ENCODE peak calls at places on chromosomes 2 and 18, in eight cellular contexts. L, Z, X, W, I, M, N and D are unnamed samples. For H3K36me3, the result is how much of the 10 kb centered on the place peaks cover.

GRCh38 chr2:46229134-46230063 is 67.8 kb upstream of the EPAS1 start:
- DNase-seq in Z (peak), L (no peak), N (peak), W (peak), I (no peak), M (no peak), X (no peak), D (no peak)

GRCh38 chr2:179057737-179058136 is 7.8 kb upstream of the CCDC141 start:
- DNase-seq in L (no peak), N (no peak), X (no peak), M (no peak), W (no peak), I (no peak), Z (no peak), D (no peak)

GRCh38 chr2:188788621-188789020 is 185.6 kb upstream of the COL3A1 start:
- DNase-seq in W (peak), L (no peak), N (no peak), M (peak), X (no peak), Z (peak), I (no peak), D (peak)

GRCh38 chr18:21826196-21826595 is 85.6 kb downstream of the MIB1 start:
- DNase-seq in I (no peak), L (no peak), X (no peak), N (no peak), Z (no peak), W (peak), M (no peak), D (no peak)

GRCh38 chr2:68766378-68766845 is 31.8 kb downstream of the ARHGAP25 start:
- DNase-seq in Z (no peak), M (peak), X (no peak), W (peak), N (no peak), L (no peak), I (no peak), D (no peak)

GRCh38 chr2:54673501-54673998 is 49.9 kb upstream of the EML6 start:
- DNase-seq in M (peak), Z (no peak), I (peak), N (no peak), X (peak), L (no peak), W (peak), D (peak)

GRCh38 chr2:15058628-15059157 is 426.2 kb downstream of the LRATD1 start:
- DNase-seq in X (no peak), N (no peak), Z (no peak), L (no peak), M (no peak), I (peak), W (no peak), D (no peak)

GRCh38 chr2:231716641-231717280 is 8.4 kb downstream of the PTMA start:
- DNase-seq in N (no peak), I (no peak), L (no peak), M (no peak), X (no peak), Z (peak), W (peak), D (peak)

GRCh38 chr18:23743733-23744333 is 54.6 kb downstream of the LAMA3 start:
- DNase-seq in L (no peak), X (no peak), N (no peak), I (no peak), W (no peak), M (no peak), Z (peak), D (no peak)

GRCh38 chr2:72576861-72577260 is 249.0 kb downstream of the EXOC6B start:
- DNase-seq in Z (no peak), I (no peak), L (peak), N (no peak), W (peak), X (no peak), M (no peak), D (no peak)

GRCh38 chr2:23436346-23437099 is 51.5 kb downstream of the KLHL29 start:
- DNase-seq in N (peak), L (no peak), X (no peak), W (no peak), Z (no peak), M (no peak), I (no peak), D (no peak)

GRCh38 chr2:28480403-28481049 is 15.3 kb upstream of the PLB1 start:
- DNase-seq in W (no peak), I (no peak), X (no peak), L (no peak), Z (no peak), M (no peak), N (no peak), D (no peak)

GRCh38 chr18:51273435-51273834 is 76.0 kb upstream of the MEX3C start:
- DNase-seq in Z (peak), X (no peak), W (peak), M (no peak), I (no peak), L (no peak), N (no peak), D (no peak)

GRCh38 chr2:72919414-72920316 is 2.3 kb downstream of the EMX1 start:
- DNase-seq in X (no peak), N (peak), W (no peak), Z (peak), M (no peak), L (no peak), I (no peak), D (no peak)

GRCh38 chr2:39741871-39742270 is 37.2 kb downstream of the THUMPD2 start:
- DNase-seq in W (peak), L (no peak), N (no peak), Z (no peak), X (no peak), M (no peak), I (no peak), D (no peak)

GRCh38 chr2:76749858-76750257 is 772.3 kb downstream of the LRRTM4 start:
- DNase-seq in I (no peak), W (no peak), M (no peak), N (no peak), L (no peak), X (no peak), Z (peak), D (no peak)

GRCh38 chr2:157327621-157328102 is 2.0 kb upstream of the ERMN start:
- DNase-seq in W (peak), I (no peak), X (peak), N (peak), M (peak), L (no peak), Z (peak), D (peak)

GRCh38 chr2:202135111-202135874 is 62.2 kb downstream of the KIAA2012 start:
- DNase-seq in L (peak), Z (no peak), M (peak), X (no peak), W (peak), N (no peak), I (peak), D (peak)

GRCh38 chr2:102366406-102367112 is 11.0 kb downstream of the IL18R1 start:
- DNase-seq in L (no peak), X (no peak), N (no peak), Z (no peak), W (no peak), I (no peak), M (no peak), D (no peak)

GRCh38 chr2:230868151-230868946 is 3.6 kb downstream of the ITM2C start:
- DNase-seq in I (no peak), N (peak), W (peak), L (no peak), M (no peak), X (no peak), Z (peak), D (no peak)

GRCh38 chr2:3126686-3127278 is 250.8 kb downstream of the EIPR1 start:
- DNase-seq in W (peak), I (no peak), N (peak), X (no peak), Z (peak), L (no peak), M (no peak), D (no peak)

GRCh38 chr2:25397777-25398176 is 56.1 kb upstream of the DNMT3A start:
- DNase-seq in M (no peak), X (no peak), Z (no peak), L (no peak), N (no peak), I (no peak), W (no peak), D (no peak)

GRCh38 chr2:104656496-104657310 is 197.2 kb upstream of the POU3F3 start:
- DNase-seq in M (no peak), I (no peak), L (no peak), Z (no peak), N (peak), W (no peak), X (no peak), D (no peak)

GRCh38 chr2:176182671-176183070 is 5.8 kb upstream of the HOXD1 start:
- DNase-seq in W (no peak), L (no peak), M (no peak), Z (no peak), X (no peak), N (no peak), I (no peak), D (no peak)

GRCh38 chr2:182818541-182819308 is 47.7 kb downstream of the FRZB start:
- DNase-seq in M (no peak), X (no peak), W (no peak), N (peak), L (no peak), I (no peak), Z (peak), D (no peak)

GRCh38 chr2:182816856-182817255 is 49.6 kb downstream of the FRZB start:
- DNase-seq in I (no peak), W (no peak), L (no peak), M (no peak), Z (peak), X (no peak), N (no peak), D (no peak)

GRCh38 chr2:182817558-182817957 is 48.9 kb downstream of the FRZB start:
- DNase-seq in M (no peak), Z (no peak), W (no peak), L (no peak), I (no peak), X (no peak), N (no peak), D (no peak)

GRCh38 chr2:182814380-182814779 is 52.1 kb downstream of the FRZB start:
- DNase-seq in W (no peak), X (no peak), L (no peak), M (no peak), N (no peak), Z (no peak), I (no peak), D (no peak)

GRCh38 chr2:182814804-182815203 is 51.6 kb downstream of the FRZB start:
- DNase-seq in L (no peak), X (no peak), M (no peak), Z (no peak), W (no peak), N (no peak), I (no peak), D (no peak)
- H3K4me3 ChIP-seq in L (no peak), X (no peak), M (no peak), Z (no peak), W (no peak), N (no peak), I (no peak), D (no peak)

GRCh38 chr18:35694803-35695202 is 113.3 kb downstream of the GALNT1 start:
- DNase-seq in Z (no peak), X (no peak), L (no peak), M (no peak), W (no peak), I (no peak), N (no peak), D (no peak)
- H3K36me3 ChIP-seq in Z (under half), X (under half), L (under half), M (under half), W (under half), I (under half), N (under half), D (under half)

DNA sequence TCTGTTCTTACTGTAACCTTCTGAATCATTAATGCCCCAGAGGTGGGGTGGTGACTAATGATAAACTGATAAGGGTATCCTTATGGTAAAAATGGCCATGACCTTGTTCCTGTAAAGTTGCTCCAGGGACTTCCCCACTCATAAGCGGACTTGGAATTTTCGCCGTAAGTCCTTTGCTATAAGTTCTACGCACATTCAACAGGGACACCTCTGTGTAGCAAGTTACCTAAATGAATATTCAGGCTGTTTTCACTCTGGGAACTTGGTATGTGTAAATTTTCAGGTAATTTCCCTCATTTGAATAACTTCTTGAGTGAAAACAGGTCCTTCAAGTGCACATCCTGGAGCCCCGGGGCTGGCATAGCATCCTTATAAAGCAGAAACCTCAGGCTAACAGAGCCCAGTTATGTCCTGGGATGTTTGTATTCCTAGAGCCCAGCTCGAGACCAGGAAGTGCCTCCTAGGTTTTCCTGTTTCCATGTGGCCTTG is 9.4 kb upstream of the AGFG1 start:
- DNase-seq in W (no peak), M (no peak), X (no peak), Z (no peak), L (peak), I (no peak), N (no peak), D (no peak)
- H3K4me3 ChIP-seq in W (no peak), M (no peak), X (no peak), Z (no peak), L (no peak), I (no peak), N (no peak), D (no peak)

GRCh38 chr2:239107936-239108335 is 260.1 kb downstream of the TWIST2 start:
- DNase-seq in W (no peak), M (no peak), L (no peak), Z (no peak), I (no peak), N (no peak), X (no peak), D (no peak)
- H3K36me3 ChIP-seq in W (under half), M (half or more), L (under half), Z (under half), I (under half), N (under half), X (under half), D (half or more)

GRCh38 chr18:12377556-12378553 is 828 bp upstream of the AFG3L2 start:
- DNase-seq in I (no peak), L (no peak), X (no peak), Z (peak), N (no peak), M (no peak), W (no peak), D (no peak)
- H3K4me3 ChIP-seq in I (peak), L (peak), X (peak), Z (peak), N (peak), M (peak), W (peak), D (peak)